ENCODE peak calls at places on chromosomes 5 and 9, in nine cellular contexts. Y, X, N, V, Q, L, O, I and R are unnamed samples.
A peak's percentile ranks its signal among the peaks of the same experiment; 100 is the strongest.

GRCh38 chr9:20513126-20513913 is 109.0 kb downstream of the MLLT3 start:
- DNase-seq in Y (no peak), X (peak; percentile 39), N (no peak), V (no peak), Q (no peak), L (no peak), O (no peak), I (no peak), R (no peak)

GRCh38 chr5:62901001-62901400 is 322.4 kb downstream of the LRRC70 start:
- DNase-seq in Y (no peak), X (no peak), N (no peak), V (no peak), Q (no peak), L (no peak), O (no peak), I (no peak), R (no peak)

GRCh38 chr9:99966720-99967119 is 60.3 kb downstream of the STX17 start:
- DNase-seq in Y (peak; percentile 64), X (peak; percentile 66), N (no peak), V (peak; percentile 29), Q (no peak), L (no peak), O (no peak), I (no peak), R (peak; percentile 10)

GRCh38 chr5:90503596-90503995 is 25.8 kb downstream of the LYSMD3 start:
- DNase-seq in Y (peak; percentile 65), X (peak; percentile 30), N (no peak), V (no peak), Q (no peak), L (no peak), O (no peak), I (no peak), R (no peak)

GRCh38 chr5:59264641-59265245 is 628.8 kb downstream of the PDE4D start:
- DNase-seq in Y (no peak), X (peak; percentile 14), N (no peak), V (no peak), Q (no peak), L (no peak), O (no peak), I (no peak), R (no peak)

GRCh38 chr5:163193886-163194285 is 243.5 kb upstream of the CCNG1 start:
- DNase-seq in Y (peak; percentile 13), X (no peak), N (no peak), V (no peak), Q (no peak), L (no peak), O (no peak), I (no peak), R (no peak)

GRCh38 chr5:95817430-95817829 is 5.1 kb downstream of the GLRX start:
- DNase-seq in Y (peak; percentile 92), X (peak; percentile 94), N (peak; percentile 51), V (peak; percentile 71), Q (no peak), L (no peak), O (no peak), I (no peak), R (no peak)

GRCh38 chr9:71263451-71263850 is 142.0 kb upstream of the TRPM3 start:
- DNase-seq in Y (no peak), X (no peak), N (no peak), V (no peak), Q (no peak), L (no peak), O (no peak), I (no peak), R (no peak)

GRCh38 chr5:171907731-171908343 is 98.6 kb downstream of the FBXW11 start:
- DNase-seq in Y (peak; percentile 81), X (peak; percentile 50), N (peak; percentile 52), V (peak; percentile 62), Q (no peak), L (peak; percentile 49), O (peak; percentile 35), I (peak; percentile 55), R (peak; percentile 33)

GRCh38 chr5:171906703-171907590 is 99.5 kb downstream of the FBXW11 start:
- DNase-seq in Y (no peak), X (no peak), N (no peak), V (no peak), Q (no peak), L (no peak), O (no peak), I (no peak), R (no peak)

GRCh38 chr5:171901764-171902163 is 104.7 kb downstream of the FBXW11 start:
- DNase-seq in Y (no peak), X (no peak), N (no peak), V (no peak), Q (no peak), L (no peak), O (no peak), I (no peak), R (no peak)

GRCh38 chr5:171908638-171909037 is 97.8 kb downstream of the FBXW11 start:
- DNase-seq in Y (no peak), X (no peak), N (no peak), V (no peak), Q (no peak), L (no peak), O (no peak), I (no peak), R (no peak)

DNA sequence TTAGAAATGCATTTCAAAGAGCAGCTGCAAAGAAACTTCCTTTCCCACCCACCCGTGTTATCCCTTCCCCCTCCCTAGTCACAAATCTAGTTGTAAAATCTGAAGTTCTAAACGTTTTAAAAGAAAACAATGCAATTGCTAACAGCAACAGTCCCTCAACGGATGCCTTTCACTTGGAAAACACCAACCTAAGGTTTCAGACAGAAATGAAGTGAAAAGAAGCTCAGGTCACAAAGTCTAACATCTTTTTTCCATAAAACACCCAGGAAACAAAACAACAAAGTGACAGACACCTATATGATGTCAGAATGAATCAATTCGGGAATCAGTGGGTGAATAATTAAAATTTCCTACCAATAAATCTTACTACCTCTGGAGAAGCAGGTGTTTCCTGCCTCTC is 100.3 kb downstream of the FBXW11 start:
- DNase-seq in Y (no peak), X (no peak), N (no peak), V (no peak), Q (no peak), L (no peak), O (no peak), I (no peak), R (no peak)
- H3K4me3 ChIP-seq in Y (no peak overlapping the region), X (no peak overlapping the region), N (no peak overlapping the region), V (no peak overlapping the region), Q (no peak overlapping the region), L (no peak overlapping the region), O (no peak overlapping the region), I (no peak overlapping the region), R (no peak overlapping the region)

GRCh38 chr9:115998661-115999060 is 154.9 kb upstream of the PAPPA start:
- DNase-seq in Y (no peak), X (peak; percentile 49), N (no peak), V (no peak), Q (no peak), L (no peak), O (no peak), I (no peak), R (no peak)

GRCh38 chr9:115989816-115990215 is 163.8 kb upstream of the PAPPA start:
- DNase-seq in Y (no peak), X (peak; percentile 31), N (no peak), V (no peak), Q (no peak), L (no peak), O (no peak), I (no peak), R (no peak)

GRCh38 chr9:115988701-115989100 is 164.9 kb upstream of the PAPPA start:
- DNase-seq in Y (no peak), X (peak; percentile 48), N (no peak), V (no peak), Q (no peak), L (no peak), O (no peak), I (no peak), R (no peak)

GRCh38 chr9:115997923-115998322 is 155.7 kb upstream of the PAPPA start:
- DNase-seq in Y (peak; percentile 54), X (peak; percentile 92), N (peak; percentile 82), V (no peak), Q (no peak), L (no peak), O (peak; percentile 20), I (no peak), R (no peak)

DNA sequence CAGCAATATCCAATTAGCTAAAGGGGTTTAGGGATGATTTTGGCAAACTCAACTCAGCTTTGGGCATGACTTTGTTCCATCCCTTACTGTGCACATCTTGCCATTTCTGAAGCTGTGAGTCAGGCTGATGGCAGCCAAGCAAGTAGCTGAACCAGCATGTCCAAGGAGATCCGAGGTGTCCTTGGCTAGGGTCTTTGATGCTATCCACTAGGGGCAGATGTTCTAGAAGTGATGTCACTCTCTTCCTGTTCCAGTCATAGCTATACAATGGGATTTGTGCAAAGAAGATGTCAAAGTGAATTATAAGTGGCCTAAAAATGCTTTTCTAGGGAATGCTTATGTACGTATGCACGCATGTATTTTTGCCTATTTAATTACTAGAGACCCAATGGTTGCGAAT is 160.8 kb upstream of the PAPPA start:
- DNase-seq in Y (no peak), X (peak; percentile 73), N (peak; percentile 80), V (no peak), Q (no peak), L (no peak), O (no peak), I (no peak), R (no peak)
- TF ChIP-seq CTCF in Y (no peak), X (no peak), N (no peak), V (no peak), Q (no peak), L (no peak), O (no peak), I (no peak), R (no peak)

DNA sequence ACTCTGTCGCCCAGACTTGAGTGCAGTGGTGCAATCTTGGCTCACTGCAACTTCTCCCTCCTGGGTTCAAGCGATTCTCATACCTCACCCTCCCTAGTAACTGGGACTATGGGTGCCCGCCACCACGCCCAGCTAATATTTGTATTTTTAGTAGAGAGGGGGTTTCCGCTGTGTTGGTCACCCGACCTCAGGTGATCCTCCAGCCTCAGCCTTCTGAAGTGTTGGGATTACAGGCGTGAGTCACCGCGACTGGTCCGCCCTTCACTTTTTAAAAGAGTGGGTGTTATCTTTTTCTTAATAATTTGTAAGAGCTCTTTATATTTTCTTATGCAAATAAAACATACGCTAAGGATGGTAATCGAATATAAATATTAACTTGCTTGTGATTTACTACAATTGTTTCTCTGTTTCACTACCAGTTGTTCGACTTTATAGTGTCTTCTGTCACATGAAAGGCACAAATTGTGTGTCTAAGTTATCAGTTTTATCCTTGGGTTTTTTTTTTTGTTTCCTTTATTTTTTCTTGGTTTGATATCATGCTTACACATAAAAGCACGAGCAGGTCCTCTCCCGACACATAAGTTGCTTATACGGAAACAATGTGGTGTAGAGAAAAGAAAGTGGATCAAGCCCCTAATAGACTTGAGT is 1.9 kb upstream of the GPBP1 start:
- DNase-seq in Y (peak; percentile 46), X (peak; percentile 42), N (no peak), V (no peak), Q (no peak), L (no peak), O (no peak), I (no peak), R (no peak)
- H3K4me3 ChIP-seq in Y (peak overlapping the region; percentile 98), X (peak overlapping the region; percentile 97), N (peak overlapping the region; percentile 95), V (no peak overlapping the region), Q (peak overlapping the region; percentile 89), L (peak overlapping the region; percentile 97), O (peak overlapping the region; percentile 95), I (peak overlapping the region; percentile 76), R (peak overlapping the region; percentile 92)

DNA sequence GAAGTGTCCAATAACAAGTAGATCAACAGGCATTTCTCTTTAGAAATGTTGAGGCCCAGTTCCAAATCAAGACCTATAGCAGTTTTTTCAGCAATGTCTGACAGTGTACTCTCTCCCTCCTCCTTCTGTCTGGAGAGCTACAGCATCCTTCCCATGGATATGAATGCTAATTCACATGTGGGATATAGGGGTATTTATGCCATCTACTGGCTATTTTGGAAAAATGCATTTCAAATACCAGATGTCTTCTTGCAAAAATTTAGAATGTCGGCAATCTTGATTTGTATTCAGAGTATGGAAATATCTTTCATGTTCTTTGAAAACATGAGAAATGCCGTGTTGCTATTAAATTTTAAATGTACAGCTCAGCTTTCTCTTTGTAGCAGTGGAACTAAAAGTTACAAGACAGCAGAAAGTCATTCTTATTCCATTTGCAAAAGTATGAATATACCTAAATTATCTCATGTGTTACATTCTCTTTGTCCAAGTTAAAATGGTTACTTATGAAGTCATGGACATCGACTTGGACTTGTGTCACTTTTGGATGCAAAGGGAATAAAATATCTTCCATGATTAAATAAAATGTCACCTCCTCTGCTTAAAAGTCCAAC is 647.8 kb downstream of the TAF11L14 start:
- DNase-seq in Y (peak; percentile 65), X (peak; percentile 59), N (peak; percentile 3), V (no peak), Q (no peak), L (no peak), O (no peak), I (no peak), R (no peak)
- TF ChIP-seq CTCF in Y (peak; percentile 86), X (peak; percentile 40), N (peak; percentile 46), V (peak; percentile 50), Q (peak; percentile 18), L (peak; percentile 44), O (peak; percentile 24), I (peak; percentile 48), R (peak; percentile 25)